ENCODE peak calls at places on chromosomes 1 and 21, in four cellular contexts. W is epithelial cell of proximal tubule, M is esophagus squamous epithelium, A is mesenchymal stem cell. U is an unnamed sample.

GRCh38 chr1:7011826-7012225 is 226.6 kb downstream of the CAMTA1 start:
- DNase-seq in W (no peak), M (no peak), A (no peak), U (no peak)

GRCh38 chr1:164794310-164794709 is 235.3 kb downstream of the PBX1 start:
- DNase-seq in W (peak), M (no peak), A (peak), U (peak)

GRCh38 chr1:15540201-15540600 is 13.6 kb downstream of the DNAJC16 start:
- DNase-seq in W (no peak), M (no peak), A (peak), U (no peak)

GRCh38 chr21:43287111-43287973 is 118.5 kb downstream of the CRYAA start:
- DNase-seq in W (no peak), M (no peak), A (no peak), U (no peak)

GRCh38 chr1:233328661-233329498 is 1.4 kb downstream of the MAP3K21 start:
- DNase-seq in W (no peak), M (no peak), A (no peak), U (no peak)

GRCh38 chr1:156927215-156928042 is 7.0 kb downstream of the LRRC71 start:
- DNase-seq in W (no peak), M (no peak), A (peak), U (peak)

GRCh38 chr21:29580886-29581285 is 282.2 kb downstream of the BACH1 start:
- DNase-seq in W (no peak), M (no peak), A (no peak), U (no peak)

GRCh38 chr1:201275266-201275666 is 8.0 kb upstream of the PKP1 start:
- DNase-seq in W (peak), M (no peak), A (no peak), U (peak)

GRCh38 chr1:219771039-219771438 is 157.3 kb downstream of the SLC30A10 start:
- DNase-seq in W (peak), M (no peak), A (peak), U (peak)

GRCh38 chr1:224182057-224182865 is 779 bp upstream of the DEGS1 start:
- DNase-seq in W (peak), M (no peak), A (no peak), U (no peak)

GRCh38 chr21:46648539-46648938 is 13.1 kb downstream of the PRMT2 start:
- DNase-seq in W (no peak), M (no peak), A (no peak), U (no peak)

GRCh38 chr21:46650476-46651098 is 15.1 kb downstream of the PRMT2 start:
- DNase-seq in W (no peak), M (no peak), A (no peak), U (no peak)

GRCh38 chr21:46651121-46651520 is 15.6 kb downstream of the PRMT2 start:
- DNase-seq in W (no peak), M (no peak), A (no peak), U (no peak)

GRCh38 chr21:46646541-46647154 is 11.2 kb downstream of the PRMT2 start:
- DNase-seq in W (no peak), M (no peak), A (no peak), U (no peak)

GRCh38 chr21:46649356-46649755 is 13.9 kb downstream of the PRMT2 start:
- DNase-seq in W (no peak), M (no peak), A (no peak), U (no peak)
- H3K4me3 ChIP-seq in W (no peak), M (no peak), A (no peak), U (no peak)

GRCh38 chr1:225999912-226000337 is 782 bp upstream of the SDE2 start:
- DNase-seq in W (peak), M (no peak), A (peak), U (no peak)

GRCh38 chr1:225995919-225996864 is 3.0 kb downstream of the SDE2 start:
- DNase-seq in W (no peak), M (no peak), A (no peak), U (no peak)

GRCh38 chr1:225999227-225999911 is at the start of gene SDE2:
- DNase-seq in W (peak), M (peak), A (peak), U (peak)

GRCh38 chr1:225998560-225999226 is 450 bp downstream of the SDE2 start:
- DNase-seq in W (peak), M (no peak), A (peak), U (no peak)

DNA sequence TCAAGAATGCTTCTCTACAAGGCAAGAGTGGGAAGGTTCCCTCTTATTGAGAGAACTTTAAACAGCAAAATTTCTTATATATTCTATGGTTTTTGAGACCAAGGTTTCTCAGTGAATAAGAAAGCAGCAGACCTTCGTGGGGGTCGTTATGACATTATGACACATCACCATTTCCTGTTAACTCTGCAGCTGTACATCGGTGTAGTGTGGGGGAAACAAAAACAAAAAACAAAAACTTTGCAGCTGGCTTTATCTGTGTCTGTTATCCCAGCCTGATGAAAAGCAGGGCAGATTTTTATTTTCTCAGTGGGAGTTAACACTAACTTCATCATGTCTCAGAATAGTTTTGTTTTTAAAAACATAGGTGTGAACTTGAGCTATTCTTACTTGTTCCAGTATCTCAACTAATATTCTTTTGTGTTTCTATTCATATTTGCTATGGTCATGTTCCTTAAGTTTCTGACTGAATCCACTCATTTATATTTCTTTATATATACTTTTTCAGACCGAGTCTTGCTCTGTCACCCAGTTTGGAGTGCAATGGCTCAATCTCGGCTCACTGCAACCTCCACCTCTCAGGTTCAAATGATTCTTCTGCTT is 2.1 kb downstream of the SDE2 start:
- DNase-seq in W (no peak), M (no peak), A (peak), U (no peak)
- H3K4me3 ChIP-seq in W (no peak), M (no peak), A (peak), U (no peak)

DNA sequence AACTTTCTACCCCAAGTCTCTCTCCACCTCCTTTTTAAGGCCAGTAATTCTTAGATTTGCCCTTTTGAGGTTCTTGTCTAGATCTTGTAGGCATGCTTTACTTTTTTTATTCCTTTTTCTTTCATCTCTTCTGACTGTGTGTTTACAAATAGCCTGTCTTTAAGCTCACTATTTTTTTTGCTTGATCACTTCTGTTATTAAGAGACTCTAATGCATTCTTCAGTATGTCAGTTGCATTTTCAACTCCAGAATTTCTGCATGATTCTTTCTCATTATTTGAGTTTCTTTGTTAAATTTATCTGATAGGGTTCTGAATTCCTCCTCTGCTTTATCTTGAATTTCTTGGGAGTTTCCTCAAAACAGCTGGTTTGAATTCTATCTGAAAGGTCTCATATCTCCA is 30.9 kb downstream of the XPR1 start:
- DNase-seq in W (no peak), M (no peak), A (no peak), U (no peak)
- H3K4me3 ChIP-seq in W (no peak), M (no peak), A (no peak), U (no peak)

GRCh38 chr1:31368611-31369107 is 4.2 kb downstream of the FABP3 start:
- DNase-seq in W (no peak), M (no peak), A (no peak), U (no peak)
- H3K4me3 ChIP-seq in W (no peak), M (no peak), A (no peak), U (no peak)

GRCh38 chr21:14982336-14982735 is 82.5 kb downstream of the NRIP1 start:
- DNase-seq in W (no peak), M (no peak), A (peak), U (no peak)
- H3K4me3 ChIP-seq in W (no peak), M (no peak), A (no peak), U (no peak)

DNA sequence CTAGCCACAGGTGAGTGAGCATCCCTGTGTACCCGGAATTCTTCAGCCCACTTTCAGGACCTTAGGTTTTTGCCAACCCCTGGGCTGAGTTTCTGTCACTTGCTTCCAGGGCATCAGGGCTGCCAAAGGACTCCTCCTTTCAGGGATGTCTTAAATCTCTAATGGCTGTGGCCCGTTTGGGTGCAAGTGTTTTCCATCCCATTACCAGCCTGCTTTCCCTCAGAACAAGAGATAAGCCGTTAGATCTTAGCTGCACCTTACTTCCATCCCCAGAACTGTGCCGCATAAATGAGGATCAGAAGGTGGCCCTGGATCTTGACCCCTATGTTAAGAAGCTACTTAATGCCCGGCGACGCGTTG is 652 bp downstream of the SNAPIN start:
- DNase-seq in W (no peak), M (no peak), A (no peak), U (no peak)
- H3K4me3 ChIP-seq in W (peak), M (peak), A (peak), U (peak)

DNA sequence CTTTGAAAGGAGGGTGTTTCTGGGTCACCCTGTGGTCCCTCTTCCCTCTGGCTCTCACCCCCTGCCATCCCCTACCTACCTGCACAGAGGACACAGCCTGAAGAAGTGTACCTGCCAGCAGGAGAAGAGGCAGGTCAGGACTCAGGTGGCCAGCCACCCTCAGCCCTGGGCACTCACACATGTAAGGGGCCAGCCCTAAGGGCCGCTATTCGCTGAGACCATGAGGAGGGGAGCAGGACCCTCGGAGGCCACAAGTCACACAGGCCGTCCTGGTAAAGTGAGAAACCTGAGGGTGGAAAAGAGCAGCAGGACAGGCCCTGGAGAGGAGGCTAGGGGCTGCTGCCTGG is 1.2 kb downstream of the ZNF692 start:
- DNase-seq in W (no peak), M (no peak), A (no peak), U (no peak)
- H3K4me3 ChIP-seq in W (peak), M (peak), A (peak), U (peak)

DNA sequence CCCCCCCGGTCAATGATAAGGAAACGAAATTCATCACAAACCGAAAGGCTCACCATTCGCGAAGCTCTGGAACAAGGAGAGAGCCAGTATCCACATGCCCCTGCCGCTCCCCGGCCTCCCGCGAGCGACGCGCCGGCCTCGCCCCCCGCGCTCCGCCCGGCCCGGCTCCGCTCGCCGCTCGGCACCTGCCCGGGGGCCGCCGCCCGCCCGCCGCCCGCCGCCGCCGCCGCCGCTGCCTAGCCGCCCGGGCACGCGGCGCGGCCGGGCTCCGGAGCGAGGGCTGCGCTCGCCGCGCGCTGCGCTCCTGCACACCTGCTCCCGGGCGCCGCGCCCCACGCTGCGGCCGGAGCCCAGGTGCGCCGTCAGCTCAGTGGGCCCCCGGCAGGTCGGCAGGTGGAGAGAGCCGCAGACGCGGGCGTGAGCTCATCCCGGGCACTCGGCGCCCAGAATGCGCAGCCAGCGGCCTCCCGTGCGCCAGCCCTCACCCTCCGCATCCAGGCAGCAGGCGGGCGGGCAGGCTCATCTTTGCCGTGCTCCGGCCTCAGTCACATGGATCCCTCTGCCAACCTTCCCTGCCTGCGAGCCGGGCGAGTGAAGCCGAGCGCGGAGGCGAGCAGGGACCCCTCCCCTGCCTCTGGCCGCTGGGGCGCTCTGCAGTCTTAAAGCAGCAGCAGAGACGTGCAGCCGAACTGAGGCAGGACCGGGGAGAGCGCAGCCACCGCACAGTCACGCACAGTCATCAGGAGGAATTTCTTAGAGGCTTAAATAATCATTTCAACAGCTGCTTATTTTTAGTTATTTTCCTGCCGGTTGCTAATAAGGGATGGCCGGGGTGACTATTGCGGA is at the start of gene DSCAM:
- DNase-seq in W (no peak), M (no peak), A (no peak), U (no peak)
- H3K4me3 ChIP-seq in W (no peak), M (no peak), A (no peak), U (no peak)